ENCODE peak calls at places on chromosomes 2 and 18, in six cellular contexts. C, L, Z, Y, K and G are unnamed samples.

GRCh38 chr18:5058768-5059539 is 138.1 kb downstream of the AKAIN1 start:
- DNase-seq in C (no peak), L (no peak), Z (no peak), Y (no peak), K (no peak), G (no peak)

GRCh38 chr2:112839407-112840067 is 3.0 kb upstream of the IL1B start:
- DNase-seq in C (no peak), L (no peak), Z (no peak), Y (no peak), K (no peak), G (no peak)

GRCh38 chr2:69253033-69253535 is 133.9 kb downstream of the GFPT1 start:
- DNase-seq in C (no peak), L (no peak), Z (no peak), Y (peak), K (no peak), G (no peak)

GRCh38 chr2:162261032-162261945 is 18.0 kb upstream of the FAP start:
- DNase-seq in C (no peak), L (no peak), Z (no peak), Y (peak), K (no peak), G (peak)

GRCh38 chr2:102657770-102658169 is 38.4 kb downstream of the SLC9A2 start:
- DNase-seq in C (no peak), L (no peak), Z (no peak), Y (no peak), K (no peak), G (no peak)

GRCh38 chr18:361941-362913 is 94.4 kb upstream of the THOC1 start:
- DNase-seq in C (peak), L (no peak), Z (no peak), Y (no peak), K (no peak), G (no peak)

GRCh38 chr2:3396920-3397559 is 17.5 kb downstream of the TRAPPC12 start:
- DNase-seq in C (no peak), L (no peak), Z (no peak), Y (no peak), K (no peak), G (no peak)

GRCh38 chr2:44578401-44579135 is 216.8 kb downstream of the CAMKMT start:
- DNase-seq in C (no peak), L (no peak), Z (no peak), Y (peak), K (no peak), G (no peak)

GRCh38 chr2:58502931-58503330 is 261.8 kb upstream of the FANCL start:
- DNase-seq in C (no peak), L (no peak), Z (no peak), Y (no peak), K (no peak), G (no peak)

GRCh38 chr18:45541421-45541820 is 73.9 kb upstream of the SLC14A2 start:
- DNase-seq in C (no peak), L (no peak), Z (no peak), Y (no peak), K (no peak), G (no peak)

GRCh38 chr2:213150315-213150951 is 979 bp downstream of the IKZF2 start:
- DNase-seq in C (no peak), L (no peak), Z (no peak), Y (no peak), K (no peak), G (no peak)